ENCODE peak calls at places on chromosome 19, in seven cellular contexts. T is DMS 273 treated with DMSO at 0.1 percent for 48 hours; W is fibroblast of mammary gland; B is CD4-positive, alpha-beta T cell; X is right cardiac atrium; S is GM04504; E is endothelial cell. Y is an unnamed sample.

GRCh38 chr19:33705090-33705847 is 83.5 kb downstream of the CHST8 start:
- DNase-seq in S (no peak), B (no peak), T (no peak), X (no peak), W (no peak), E (no peak), Y (no peak)

GRCh38 chr19:16373539-16373938 is 48.9 kb downstream of the KLF2 start:
- DNase-seq in T (no peak), W (peak), S (no peak), X (no peak), E (no peak), B (no peak), Y (peak)

GRCh38 chr19:38383184-38383583 is 4.7 kb downstream of the GGN start:
- DNase-seq in X (no peak), W (no peak), E (no peak), B (no peak), T (no peak), S (no peak), Y (no peak)

GRCh38 chr19:55109527-55110291 is 7.7 kb downstream of the PPP1R12C start:
- DNase-seq in T (no peak), W (no peak), X (no peak), E (no peak), B (no peak), S (no peak), Y (no peak)

GRCh38 chr19:31349160-31349881 is at the start of gene TSHZ3:
- DNase-seq in B (no peak), E (peak), W (peak), S (peak), T (no peak), X (peak), Y (peak)

GRCh38 chr19:8366961-8367326 is 3.0 kb downstream of the ANGPTL4 start:
- DNase-seq in S (peak), T (no peak), E (no peak), W (peak), B (no peak), X (peak), Y (no peak)

GRCh38 chr19:2624537-2625091 is 77.9 kb downstream of the GNG7 start:
- DNase-seq in X (no peak), W (no peak), S (no peak), E (no peak), T (no peak), B (no peak), Y (peak)

GRCh38 chr19:40862785-40863184 is 12.5 kb upstream of the CYP2A6 start:
- DNase-seq in B (no peak), T (no peak), E (no peak), W (peak), S (peak), X (no peak), Y (no peak)

GRCh38 chr19:43707158-43707712 is 8.6 kb upstream of the IRGC start:
- DNase-seq in E (no peak), T (no peak), W (no peak), B (no peak), S (no peak), X (no peak), Y (no peak)

GRCh38 chr19:13053761-13054604 is 48.7 kb downstream of the LYL1 start:
- DNase-seq in B (no peak), S (peak), W (peak), T (no peak), E (peak), X (peak), Y (peak)

GRCh38 chr19:1674293-1674679 is 21.9 kb upstream of the TCF3 start:
- DNase-seq in B (no peak), S (no peak), T (no peak), X (no peak), E (no peak), W (no peak), Y (no peak)

GRCh38 chr19:1168877-1169791 is 4.9 kb downstream of the SBNO2 start:
- DNase-seq in S (peak), X (peak), T (no peak), E (no peak), B (no peak), W (peak), Y (no peak)

GRCh38 chr19:593505-593904 is 3.8 kb downstream of the HCN2 start:
- DNase-seq in T (no peak), S (no peak), B (no peak), E (no peak), X (no peak), W (no peak), Y (no peak)

GRCh38 chr19:42985588-42985987 is 40.7 kb downstream of the PSG11 start:
- DNase-seq in T (no peak), W (no peak), E (no peak), X (no peak), S (peak), B (no peak), Y (no peak)

GRCh38 chr19:58218899-58219298 is 9.8 kb upstream of the ZNF544 start:
- DNase-seq in W (peak), B (no peak), X (no peak), S (no peak), E (peak), T (peak), Y (no peak)

GRCh38 chr19:3179739-3180293 is 1.2 kb downstream of the S1PR4 start:
- DNase-seq in X (no peak), W (no peak), E (no peak), B (peak), T (no peak), S (no peak), Y (no peak)

GRCh38 chr19:52992109-52993004 is 21.4 kb upstream of the ERVV-1 start:
- DNase-seq in E (peak), S (no peak), W (no peak), B (no peak), X (peak), T (no peak), Y (peak)

GRCh38 chr19:40390084-40390742 is at the start of gene HIPK4:
- DNase-seq in S (no peak), W (no peak), E (no peak), T (no peak), X (no peak), B (no peak), Y (no peak)

GRCh38 chr19:31054430-31054829 is 294.8 kb downstream of the TSHZ3 start:
- DNase-seq in W (peak), B (no peak), E (peak), S (peak), T (no peak), X (no peak), Y (peak)

GRCh38 chr19:29609636-29610035 is 3.6 kb downstream of the POP4 start:
- DNase-seq in X (no peak), E (no peak), T (no peak), S (no peak), W (no peak), B (no peak), Y (no peak)